ENCODE peak calls at places on chromosomes 11 and 22, in four cellular contexts. V is endothelial cell of umbilical vein, E is T-cell, D is H9. S is an unnamed sample.

GRCh38 chr11:65505434-65506315 is 6.8 kb downstream of the MALAT1 start:
- DNase-seq in V (peak), D (peak), E (no peak), S (peak)

GRCh38 chr11:14413307-14414072 is 54.5 kb upstream of the RRAS2 start:
- DNase-seq in D (peak), V (no peak), E (no peak), S (peak)

GRCh38 chr11:126443120-126443519 is 87.6 kb downstream of the ST3GAL4 start:
- DNase-seq in V (no peak), D (no peak), E (no peak), S (no peak)

GRCh38 chr11:2090172-2091111 is 48.7 kb downstream of the IGF2 start:
- DNase-seq in E (no peak), V (no peak), D (peak), S (no peak)

GRCh38 chr22:48799227-48799970 is 1028.3 kb downstream of the BRD1 start:
- DNase-seq in D (no peak), V (no peak), E (no peak), S (no peak)

GRCh38 chr11:96864998-96865397 is 475.2 kb downstream of the JRKL start:
- DNase-seq in V (no peak), E (no peak), D (no peak), S (no peak)

GRCh38 chr22:47286590-47286989 is 524.1 kb downstream of the TBC1D22A start:
- DNase-seq in V (no peak), E (no peak), D (no peak), S (no peak)

GRCh38 chr11:67466962-67467771 is 1.9 kb downstream of the TMEM134 start:
- DNase-seq in V (no peak), D (no peak), E (no peak), S (no peak)

GRCh38 chr11:112612283-112612849 is 348.9 kb upstream of the NCAM1 start:
- DNase-seq in V (no peak), D (peak), E (no peak), S (no peak)